ENCODE peak calls at places on chromosomes 4 and X, in four cellular contexts. U, Z, F and X are unnamed samples.
A peak's percentile ranks its signal among the peaks of the same experiment; 100 is the strongest.

GRCh38 chr4:157550028-157550427 is 329.5 kb downstream of the GRIA2 start:
- DNase-seq in U (no peak), Z (no peak), F (no peak), X (no peak)

GRCh38 chr4:74660866-74661265 is 133.5 kb downstream of the BTC start:
- DNase-seq in U (no peak), Z (no peak), F (no peak), X (no peak)

GRCh38 chr4:177728361-177729152 is 286.3 kb upstream of the AGA start:
- DNase-seq in U (no peak), Z (peak; percentile 2), F (no peak), X (no peak)

GRCh38 chrX:38923451-38923969 is 122.3 kb downstream of the MID1IP1 start:
- DNase-seq in U (peak; percentile 79), Z (peak; percentile 0), F (no peak), X (no peak)

GRCh38 chr4:152983774-152984411 is 47.8 kb downstream of the FHDC1 start:
- DNase-seq in U (no peak), Z (no peak), F (no peak), X (no peak)

GRCh38 chrX:131778269-131779218 is 234.7 kb downstream of the OR13H1 start:
- DNase-seq in U (peak; percentile 82), Z (no peak), F (no peak), X (no peak)

GRCh38 chr4:100469555-100469954 is 48.3 kb downstream of the EMCN start:
- DNase-seq in U (no peak), Z (no peak), F (no peak), X (no peak)

GRCh38 chr4:150126880-150127236 is 48.6 kb downstream of the DCLK2 start:
- DNase-seq in U (peak; percentile 9), Z (no peak), F (no peak), X (no peak)

GRCh38 chr4:108149588-108150380 is 18.9 kb downstream of the LEF1 start:
- DNase-seq in U (no peak), Z (no peak), F (no peak), X (no peak)

GRCh38 chrX:471239-471638 is 84.5 kb upstream of the PPP2R3B start:
- DNase-seq in U (no peak), Z (no peak), F (no peak), X (no peak)

GRCh38 chrX:102154900-102155805 is 624 bp downstream of the BEX5 start:
- DNase-seq in U (no peak), Z (no peak), F (peak; percentile 55), X (no peak)

GRCh38 chrX:49106930-49107329 is 16.6 kb downstream of the GPKOW start:
- DNase-seq in U (no peak), Z (peak; percentile 54), F (no peak), X (no peak)

GRCh38 chr4:48334900-48335384 is 6.4 kb upstream of the SLAIN2 start:
- DNase-seq in U (no peak), Z (no peak), F (no peak), X (no peak)

GRCh38 chr4:176261481-176261880 is 7.5 kb downstream of the ASB5 start:
- DNase-seq in U (no peak), Z (no peak), F (no peak), X (no peak)

GRCh38 chr4:118180776-118181175 is 146.5 kb downstream of the NDST3 start:
- DNase-seq in U (no peak), Z (no peak), F (no peak), X (no peak)

GRCh38 chr4:37873383-37873782 is 17.5 kb upstream of the TBC1D1 start:
- DNase-seq in U (no peak), Z (peak; percentile 78), F (no peak), X (no peak)

GRCh38 chrX:106935175-106935574 is 15.0 kb downstream of the CLDN2 start:
- DNase-seq in U (no peak), Z (no peak), F (no peak), X (no peak)

GRCh38 chrX:2682582-2683177 is 8.4 kb upstream of the CD99 start:
- DNase-seq in U (no peak), Z (no peak), F (no peak), X (no peak)

GRCh38 chr4:1598641-1599481 is 85.3 kb downstream of the FAM53A start:
- DNase-seq in U (no peak), Z (no peak), F (no peak), X (no peak)

GRCh38 chr4:1446502-1447153 is 40.4 kb upstream of the NKX1-1 start:
- DNase-seq in U (no peak), Z (no peak), F (no peak), X (no peak)

GRCh38 chr4:37967749-37968148 is 7.6 kb downstream of the PTTG2 start:
- DNase-seq in U (no peak), Z (peak; percentile 12), F (no peak), X (no peak)

GRCh38 chr4:185115827-185116232 is 27.2 kb upstream of the SLC25A4 start:
- DNase-seq in U (no peak), Z (peak; percentile 79), F (peak; percentile 52), X (no peak)

GRCh38 chr4:90837241-90837640 is 710.0 kb downstream of the CCSER1 start:
- DNase-seq in U (no peak), Z (no peak), F (no peak), X (no peak)

GRCh38 chr4:33088713-33089112 is 2368.5 kb downstream of the PCDH7 start:
- DNase-seq in U (no peak), Z (no peak), F (no peak), X (no peak)

GRCh38 chr4:150828159-150828558 is 186.9 kb downstream of the LRBA start:
- DNase-seq in U (peak; percentile 77), Z (no peak), F (no peak), X (no peak)

GRCh38 chr4:153314915-153315314 is 29.6 kb upstream of the MND1 start:
- DNase-seq in U (no peak), Z (no peak), F (no peak), X (no peak)

GRCh38 chr4:113827285-113827684 is 65.7 kb upstream of the CAMK2D start:
- DNase-seq in U (no peak), Z (no peak), F (no peak), X (no peak)

GRCh38 chr4:97153042-97153441 is 990.2 kb downstream of the STPG2 start:
- DNase-seq in U (no peak), Z (peak; percentile 1), F (no peak), X (no peak)

GRCh38 chr4:35739305-35739704 is 505.0 kb downstream of the ARAP2 start:
- DNase-seq in U (no peak), Z (no peak), F (no peak), X (no peak)

GRCh38 chr4:77821775-77822174 is 2.6 kb upstream of the CNOT6L start:
- DNase-seq in U (no peak), Z (no peak), F (no peak), X (no peak)

GRCh38 chr4:54085284-54085683 is 14.7 kb upstream of the GSX2 start:
- DNase-seq in U (no peak), Z (peak; percentile 91), F (no peak), X (no peak)

GRCh38 chr4:154928640-154929257 is 147.7 kb downstream of the RBM46 start:
- DNase-seq in U (no peak), Z (peak; percentile 32), F (no peak), X (peak; percentile 44)

GRCh38 chrX:137430984-137431475 is 134.9 kb upstream of the ZIC3 start:
- DNase-seq in U (no peak), Z (no peak), F (no peak), X (no peak)

GRCh38 chrX:137428777-137429564 is 137.0 kb upstream of the ZIC3 start:
- DNase-seq in U (no peak), Z (no peak), F (peak; percentile 77), X (no peak)

GRCh38 chrX:137431693-137432488 is 134.0 kb upstream of the ZIC3 start:
- DNase-seq in U (no peak), Z (no peak), F (no peak), X (no peak)

GRCh38 chrX:137430301-137430700 is 135.6 kb upstream of the ZIC3 start:
- DNase-seq in U (no peak), Z (no peak), F (no peak), X (no peak)

GRCh38 chrX:137432609-137433008 is 133.3 kb upstream of the ZIC3 start:
- DNase-seq in U (no peak), Z (peak; percentile 0), F (peak; percentile 51), X (no peak)
- TF ChIP-seq YY1 in U (no peak), Z (no peak), F (no peak), X (no peak)

DNA sequence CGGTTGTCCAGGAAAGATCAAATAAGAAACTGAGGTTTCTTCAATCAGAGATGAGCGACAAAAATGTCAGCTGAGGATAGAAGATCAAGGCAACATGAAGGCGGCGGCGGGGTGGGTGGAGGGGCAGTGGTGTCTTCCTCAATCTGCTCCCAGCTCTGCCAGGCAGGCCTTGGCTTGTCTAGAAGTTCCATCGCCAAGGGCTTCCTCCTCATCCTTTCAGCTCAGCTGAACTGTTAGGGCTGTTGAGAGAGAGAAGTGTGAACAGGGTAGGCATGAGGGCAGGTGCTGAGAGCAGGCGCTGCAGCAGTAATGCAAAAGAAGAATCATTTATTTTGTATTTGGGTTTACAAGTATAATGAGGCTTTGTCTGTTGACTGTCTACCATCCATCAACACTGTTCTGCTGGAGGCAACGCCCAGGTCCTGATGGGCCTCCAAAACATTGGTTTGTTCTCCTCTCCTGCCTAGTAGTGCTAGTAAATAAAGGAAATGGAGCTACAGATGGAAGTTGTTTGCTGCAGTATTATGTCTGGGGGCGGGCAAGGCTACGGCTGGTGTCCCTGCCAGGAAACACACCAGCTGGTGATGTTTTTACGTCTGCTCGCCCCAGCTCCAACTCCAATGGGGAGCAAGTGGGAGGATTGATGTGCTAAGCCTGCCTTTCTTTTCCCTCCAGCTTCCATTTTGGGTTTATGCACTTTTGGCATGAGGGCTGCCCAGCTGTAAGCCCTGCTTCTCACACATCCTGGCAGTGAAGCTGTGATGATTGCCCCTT is 139.4 kb upstream of the BOD1L1 start:
- DNase-seq in U (no peak), Z (no peak), F (no peak), X (no peak)
- TF ChIP-seq SUZ12 in U (no peak), Z (no peak), F (no peak), X (no peak)

DNA sequence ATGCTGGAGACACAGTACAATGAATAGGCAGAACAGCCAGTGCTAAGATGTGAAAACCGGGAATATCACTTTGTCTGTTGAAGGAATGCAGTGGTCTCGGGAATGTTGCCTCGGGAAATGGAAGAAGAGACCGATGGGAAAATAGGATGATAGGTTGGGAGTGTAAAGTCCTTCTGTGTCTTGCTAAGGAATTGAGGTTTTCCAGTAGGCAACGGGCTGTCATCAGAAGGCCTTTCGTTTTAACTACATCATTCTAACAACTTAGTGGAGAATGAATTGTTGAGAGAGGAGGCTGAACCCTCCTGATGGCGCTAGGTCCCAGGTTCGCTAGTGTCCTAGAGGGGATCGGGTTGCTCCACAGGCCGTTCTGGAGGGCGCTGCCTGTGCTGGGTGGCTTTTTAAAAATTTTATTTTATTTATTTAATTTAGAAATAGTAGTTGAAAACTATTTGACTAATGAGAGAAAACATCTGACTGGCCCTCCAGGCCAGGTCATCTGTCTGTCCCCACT is 735 bp downstream of the VBP1 start:
- DNase-seq in U (peak; percentile 3), Z (no peak), F (no peak), X (no peak)
- TF ChIP-seq YY1 in U (no peak), Z (no peak), F (no peak), X (no peak)

DNA sequence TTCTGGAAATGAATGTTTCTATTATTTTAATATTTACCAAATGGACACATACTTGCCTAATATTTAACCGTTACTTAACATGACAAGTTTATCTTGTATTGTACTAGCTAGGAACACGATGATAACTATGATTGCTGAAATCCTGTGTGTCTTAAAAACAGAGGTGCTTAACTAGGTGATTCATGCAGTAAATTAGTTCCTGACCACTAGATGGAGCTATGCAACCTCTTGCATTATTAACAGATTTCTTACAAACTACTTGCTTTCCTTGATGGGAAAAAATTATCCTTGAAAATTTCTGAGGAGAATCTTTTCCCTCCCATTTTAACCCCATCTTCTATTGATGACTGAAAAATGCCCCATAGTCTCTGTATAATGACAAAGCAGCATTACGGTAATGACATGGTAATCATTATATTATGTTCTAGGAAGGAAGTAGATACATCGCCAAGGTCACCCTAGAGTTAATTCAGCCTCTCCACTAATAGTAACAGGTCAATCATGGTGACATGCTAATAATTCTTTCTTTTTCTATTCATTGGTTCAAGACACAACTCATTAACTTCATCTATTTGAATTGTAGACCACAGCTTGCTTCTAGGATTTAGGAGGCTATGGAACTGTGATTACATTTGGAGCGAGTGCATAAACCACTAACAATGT is 844.2 kb downstream of the RAPGEF2 start:
- DNase-seq in U (peak; percentile 2), Z (peak; percentile 52), F (no peak), X (peak; percentile 42)
- TF ChIP-seq SUZ12 in U (no peak), Z (no peak), F (no peak), X (no peak)